ENCODE peak calls at places on chromosomes 2 and 18, in six cellular contexts. Y, J, D, I, T and X are unnamed samples.

GRCh38 chr2:230619471-230619870 is 93.2 kb upstream of the CAB39 start:
- DNase-seq in Y (no peak), J (no peak), D (no peak), I (peak; percentile 28), T (no peak), X (no peak)

GRCh38 chr2:167310442-167310841 is 422.2 kb downstream of the XIRP2 start:
- DNase-seq in Y (no peak), J (no peak), D (no peak), I (no peak), T (no peak), X (no peak)

GRCh38 chr18:8261651-8262091 is 347.6 kb upstream of the RAB12 start:
- DNase-seq in Y (no peak), J (no peak), D (no peak), I (no peak), T (no peak), X (no peak)

GRCh38 chr2:9547272-9547991 is 8.2 kb downstream of the ADAM17 start:
- DNase-seq in Y (no peak), J (peak; percentile 49), D (no peak), I (peak; percentile 45), T (no peak), X (no peak)

GRCh38 chr2:202104286-202104870 is 31.3 kb downstream of the KIAA2012 start:
- DNase-seq in Y (peak; percentile 14), J (peak; percentile 49), D (peak; percentile 40), I (peak; percentile 54), T (peak; percentile 61), X (peak; percentile 53)

GRCh38 chr2:105328281-105329196 is 996 bp downstream of the TGFBRAP1 start:
- DNase-seq in Y (no peak), J (no peak), D (no peak), I (peak; percentile 50), T (peak; percentile 52), X (peak; percentile 52)

GRCh38 chr2:121076885-121077549 is 208.0 kb downstream of the TFCP2L1 start:
- DNase-seq in Y (peak; percentile 63), J (peak; percentile 61), D (peak; percentile 42), I (peak; percentile 28), T (peak; percentile 71), X (peak; percentile 65)

GRCh38 chr2:159713691-159714585 is 1.6 kb downstream of the MARCHF7 start:
- DNase-seq in Y (no peak), J (no peak), D (no peak), I (peak; percentile 88), T (peak; percentile 30), X (peak; percentile 53)

GRCh38 chr2:26529406-26530070 is 51.6 kb upstream of the OTOF start:
- DNase-seq in Y (no peak), J (no peak), D (no peak), I (no peak), T (no peak), X (no peak)

GRCh38 chr2:66567000-66567399 is 132.1 kb downstream of the MEIS1 start:
- DNase-seq in Y (no peak), J (no peak), D (no peak), I (no peak), T (no peak), X (no peak)

GRCh38 chr2:134247679-134248078 is 6.2 kb upstream of the MGAT5 start:
- DNase-seq in Y (no peak), J (no peak), D (no peak), I (no peak), T (no peak), X (no peak)

GRCh38 chr2:205716126-205716525 is 33.8 kb downstream of the NRP2 start:
- DNase-seq in Y (no peak), J (no peak), D (peak; percentile 71), I (no peak), T (peak; percentile 52), X (peak; percentile 39)

GRCh38 chr2:198322275-198322674 is 517.9 kb downstream of the PLCL1 start:
- DNase-seq in Y (no peak), J (no peak), D (no peak), I (no peak), T (peak; percentile 14), X (no peak)

GRCh38 chr18:50734886-50735285 is 84.9 kb downstream of the MRO start:
- DNase-seq in Y (no peak), J (no peak), D (no peak), I (no peak), T (no peak), X (no peak)

GRCh38 chr2:234840336-234840735 is 111.5 kb upstream of the SH3BP4 start:
- DNase-seq in Y (no peak), J (peak; percentile 72), D (peak; percentile 71), I (peak; percentile 99), T (no peak), X (no peak)

GRCh38 chr18:33581816-33582215 is 3.8 kb downstream of the ASXL3 start:
- DNase-seq in Y (no peak), J (no peak), D (no peak), I (no peak), T (no peak), X (no peak)

GRCh38 chr2:119873350-119874013 is 113.8 kb downstream of the PTPN4 start:
- DNase-seq in Y (no peak), J (no peak), D (no peak), I (peak; percentile 19), T (no peak), X (no peak)

GRCh38 chr2:19473415-19473814 is 115.0 kb upstream of the OSR1 start:
- DNase-seq in Y (no peak), J (no peak), D (no peak), I (no peak), T (no peak), X (no peak)

GRCh38 chr2:163800889-163801498 is 65.2 kb upstream of the FIGN start:
- DNase-seq in Y (no peak), J (peak; percentile 6), D (no peak), I (peak; percentile 33), T (no peak), X (no peak)

GRCh38 chr2:8544168-8544785 is 137.6 kb upstream of the ID2 start:
- DNase-seq in Y (no peak), J (no peak), D (no peak), I (no peak), T (no peak), X (no peak)

GRCh38 chr2:167733750-167734149 is 513.6 kb downstream of the STK39 start:
- DNase-seq in Y (no peak), J (no peak), D (no peak), I (peak; percentile 11), T (no peak), X (no peak)

GRCh38 chr2:203484266-203485112 is 50.6 kb downstream of the RAPH1 start:
- DNase-seq in Y (no peak), J (no peak), D (no peak), I (peak; percentile 16), T (peak; percentile 70), X (peak; percentile 26)

GRCh38 chr2:179596018-179596417 is 265.4 kb downstream of the ZNF385B start:
- DNase-seq in Y (no peak), J (no peak), D (no peak), I (peak; percentile 88), T (no peak), X (no peak)

GRCh38 chr2:208072250-208072892 is 47.0 kb upstream of the PLEKHM3 start:
- DNase-seq in Y (peak; percentile 45), J (peak; percentile 44), D (peak; percentile 57), I (peak; percentile 72), T (peak; percentile 83), X (peak; percentile 88)

GRCh38 chr2:142871396-142871795 is 6.1 kb upstream of the KYNU start:
- DNase-seq in Y (no peak), J (no peak), D (no peak), I (no peak), T (no peak), X (no peak)
- TF ChIP-seq POLR2A in Y (no peak), J (no peak), D (no peak), I (no peak), T (no peak), X (no peak)

DNA sequence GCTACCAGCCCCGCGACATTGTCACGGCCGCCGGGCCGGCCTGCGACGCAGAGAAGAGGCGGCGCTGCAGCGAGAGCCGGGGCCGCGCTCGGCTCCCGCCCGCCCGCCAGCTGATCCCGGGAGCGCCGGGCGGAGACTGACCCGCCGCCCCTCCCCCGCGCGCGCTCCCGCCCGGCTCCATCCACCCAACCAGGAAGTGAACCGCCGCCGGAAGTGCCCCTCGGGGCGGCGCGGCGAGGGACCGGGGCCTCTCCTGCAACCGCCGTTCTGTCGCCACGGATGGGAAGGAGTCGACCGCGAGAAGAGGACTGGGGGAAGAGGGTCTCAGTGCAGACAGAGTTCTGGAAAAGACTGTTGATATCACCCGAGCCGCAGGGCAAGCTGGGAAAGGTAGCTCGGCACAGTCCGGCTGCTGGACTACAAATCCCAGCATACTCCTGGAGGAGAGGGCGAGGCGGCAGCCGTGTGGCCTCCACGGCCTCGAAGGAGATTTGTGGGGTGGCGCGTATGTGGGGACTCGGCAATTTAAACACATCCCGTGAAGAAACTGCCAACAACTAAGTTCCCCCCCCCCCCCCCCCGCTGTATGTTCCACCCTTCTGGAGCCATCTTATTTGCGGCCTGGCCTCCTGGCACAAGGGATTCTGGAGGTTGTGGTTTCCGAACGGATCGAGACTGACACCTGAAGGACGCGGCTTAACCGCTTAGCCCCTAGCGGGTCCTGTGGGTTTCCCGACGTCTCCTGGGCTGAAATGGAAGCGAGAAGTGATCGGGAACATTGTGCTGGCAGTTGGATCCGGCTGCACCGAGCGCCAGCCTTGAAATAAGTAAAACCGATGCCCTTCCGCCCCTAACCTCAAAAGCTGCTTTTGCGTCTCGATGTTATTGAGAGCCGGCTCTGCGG is at the start of gene AAK1:
- DNase-seq in Y (peak; percentile 68), J (peak; percentile 73), D (peak; percentile 74), I (peak; percentile 79), T (peak; percentile 96), X (peak; percentile 91)
- TF ChIP-seq POLR2A in Y (peak; percentile 69), J (peak; percentile 66), D (peak; percentile 22), I (peak; percentile 71), T (peak; percentile 74), X (peak; percentile 66)

DNA sequence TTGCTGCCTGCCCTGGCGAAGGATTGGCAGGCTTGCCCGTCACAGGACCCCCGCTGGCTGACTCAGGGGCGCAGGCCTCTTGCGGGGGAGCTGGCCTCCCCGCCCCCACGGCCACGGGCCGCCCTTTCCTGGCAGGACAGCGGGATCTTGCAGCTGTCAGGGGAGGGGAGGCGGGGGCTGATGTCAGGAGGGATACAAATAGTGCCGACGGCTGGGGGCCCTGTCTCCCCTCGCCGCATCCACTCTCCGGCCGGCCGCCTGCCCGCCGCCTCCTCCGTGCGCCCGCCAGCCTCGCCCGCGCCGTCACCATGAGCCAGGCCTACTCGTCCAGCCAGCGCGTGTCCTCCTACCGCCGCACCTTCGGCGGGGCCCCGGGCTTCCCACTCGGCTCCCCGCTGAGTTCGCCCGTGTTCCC is at the start of gene DES:
- DNase-seq in Y (no peak), J (no peak), D (no peak), I (no peak), T (no peak), X (no peak)
- TF ChIP-seq POLR2A in Y (no peak), J (no peak), D (no peak), I (no peak), T (no peak), X (no peak)

GRCh38 chr2:65435625-65436168 is 3.3 kb upstream of the SPRED2 start:
- DNase-seq in Y (peak; percentile 71), J (peak; percentile 90), D (peak; percentile 66), I (peak; percentile 85), T (peak; percentile 90), X (peak; percentile 82)
- TF ChIP-seq POLR2A in Y (no peak), J (no peak), D (no peak), I (peak; percentile 72), T (no peak), X (peak; percentile 16)

DNA sequence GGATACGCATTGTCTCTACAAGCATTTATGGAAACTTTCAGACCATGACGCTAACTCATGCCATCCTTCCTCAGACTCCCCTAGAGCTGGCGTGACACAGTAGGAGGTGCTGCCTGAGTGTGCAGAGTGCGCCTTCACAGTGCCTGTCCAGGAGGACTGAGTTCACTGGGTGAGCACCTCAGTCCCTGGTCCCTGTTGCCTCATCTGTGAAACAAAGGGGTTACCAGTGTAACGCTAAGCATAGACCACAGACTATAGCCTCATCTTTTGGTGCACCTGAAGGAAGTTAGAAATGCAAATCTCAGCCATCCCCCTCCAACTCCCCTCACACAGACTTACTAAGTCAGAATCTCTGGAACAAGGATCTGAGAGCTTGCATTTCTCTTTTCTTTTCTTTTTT is 142.8 kb downstream of the TMEM17 start:
- DNase-seq in Y (peak; percentile 50), J (no peak), D (no peak), I (no peak), T (no peak), X (no peak)
- TF ChIP-seq POLR2A in Y (no peak), J (no peak), D (no peak), I (no peak), T (no peak), X (no peak)